ENCODE peak calls at places on chromosomes 5 and 9, in eight cellular contexts. Z, N, Y, S, X, C, B and R are unnamed samples.

GRCh38 chr9:5813837-5814236 is 19.1 kb downstream of the ERMP1 start:
- DNase-seq in N (no peak), S (no peak), C (no peak), X (no peak), Z (no peak), Y (no peak), B (no peak), R (no peak)

GRCh38 chr9:128428644-128429504 is 8.2 kb downstream of the CERCAM start:
- DNase-seq in B (no peak), S (no peak), Z (no peak), X (no peak), Y (no peak), C (no peak), N (no peak), R (peak; percentile 66)

GRCh38 chr5:140828402-140828737 is 610 bp downstream of the PCDHA6 start:
- DNase-seq in Y (no peak), N (peak; percentile 31), S (no peak), B (no peak), C (no peak), Z (no peak), X (no peak), R (peak; percentile 73)

GRCh38 chr9:88992556-88992955 is 1.3 kb downstream of the S1PR3 start:
- DNase-seq in Z (no peak), X (no peak), N (no peak), Y (no peak), S (no peak), B (no peak), C (no peak), R (no peak)

GRCh38 chr5:170863646-170864045 is 1.8 kb downstream of the RANBP17 start:
- DNase-seq in Z (no peak), C (no peak), X (no peak), Y (no peak), B (no peak), S (no peak), N (peak; percentile 20), R (no peak)

GRCh38 chr9:117487555-117488175 is 72.8 kb upstream of the ASTN2 start:
- DNase-seq in Y (peak; percentile 61), C (peak; percentile 72), S (peak; percentile 19), N (peak; percentile 84), B (peak; percentile 27), X (peak; percentile 88), Z (peak; percentile 86), R (peak; percentile 84)

GRCh38 chr5:170623576-170624181 is 119.9 kb downstream of the KCNIP1 start:
- DNase-seq in S (no peak), X (peak; percentile 84), Y (no peak), C (peak; percentile 59), B (peak; percentile 54), Z (peak; percentile 71), N (peak; percentile 65), R (peak; percentile 56)

GRCh38 chr5:607541-608285 is 4.4 kb upstream of the CEP72 start:
- DNase-seq in C (peak; percentile 58), S (no peak), Z (no peak), X (peak; percentile 76), N (no peak), B (no peak), Y (no peak), R (no peak)

GRCh38 chr5:82106806-82107205 is 135.0 kb downstream of the ATG10 start:
- DNase-seq in Y (no peak), S (no peak), B (no peak), Z (peak; percentile 14), N (no peak), X (no peak), C (no peak), R (peak; percentile 24)

GRCh38 chr5:97106183-97106582 is 36.2 kb downstream of the LIX1 start:
- DNase-seq in N (peak; percentile 19), Z (no peak), S (no peak), Y (no peak), X (no peak), C (no peak), B (no peak), R (no peak)

GRCh38 chr9:8719833-8720486 is 920.4 kb upstream of the DMAC1 start:
- DNase-seq in C (no peak), N (no peak), S (no peak), Z (no peak), X (no peak), B (no peak), Y (no peak), R (no peak)

GRCh38 chr5:10691826-10692785 is 68.9 kb downstream of the DAP start:
- DNase-seq in N (no peak), X (no peak), Y (no peak), S (no peak), B (peak; percentile 78), Z (no peak), C (no peak), R (no peak)

GRCh38 chr5:43042176-43042625 is 2.1 kb upstream of the ANXA2R start:
- DNase-seq in Z (no peak), N (peak; percentile 75), X (peak; percentile 94), Y (no peak), S (no peak), C (peak; percentile 93), B (no peak), R (no peak)

GRCh38 chr5:57735754-57736153 is 253.1 kb upstream of the ACTBL2 start:
- DNase-seq in X (no peak), Z (no peak), Y (no peak), C (no peak), N (no peak), S (peak; percentile 47), B (peak; percentile 41), R (no peak)

GRCh38 chr5:74017112-74017511 is 391.1 kb downstream of the ARHGEF28 start:
- DNase-seq in B (no peak), C (no peak), N (no peak), X (no peak), Z (no peak), Y (no peak), S (no peak), R (no peak)

GRCh38 chr9:97617939-97618416 is 15.2 kb downstream of the TSTD2 start:
- DNase-seq in B (no peak), N (no peak), Y (no peak), Z (no peak), X (no peak), S (no peak), C (peak; percentile 15), R (no peak)

GRCh38 chr9:28105001-28105400 is 531.7 kb upstream of the C9orf72 start:
- DNase-seq in C (no peak), Z (no peak), S (no peak), X (no peak), B (no peak), N (no peak), Y (no peak), R (no peak)

GRCh38 chr5:53481887-53482716 is 1.7 kb downstream of the FST start:
- DNase-seq in C (peak; percentile 71), Y (no peak), X (peak; percentile 95), Z (peak; percentile 32), S (no peak), N (peak; percentile 63), B (peak; percentile 67), R (peak; percentile 60)

GRCh38 chr5:123937230-123937629 is 425.3 kb downstream of the CSNK1G3 start:
- DNase-seq in B (no peak), S (peak; percentile 40), X (no peak), N (peak; percentile 21), C (peak; percentile 58), Z (peak; percentile 81), Y (no peak), R (peak; percentile 64)